ENCODE peak calls at places on chromosomes 2 and 18, in five cellular contexts. N is breast epithelium, P is choroid plexus epithelial cell, U is lower lobe of right lung, D is A673. G is an unnamed sample.

GRCh38 chr2:239984431-239985194 is 40.5 kb downstream of the NDUFA10 start:
- DNase-seq in N (no peak), D (no peak), P (no peak), U (no peak), G (no peak)

GRCh38 chr2:175205523-175205922 is 24.0 kb upstream of the ATP5MC3 start:
- DNase-seq in P (peak), N (no peak), U (no peak), D (no peak), G (no peak)

GRCh38 chr18:12946549-12947354 is 1.1 kb upstream of the SEH1L start:
- DNase-seq in N (peak), D (peak), U (no peak), P (peak), G (peak)

GRCh38 chr2:107430596-107431266 is 396.0 kb upstream of the RGPD4 start:
- DNase-seq in U (no peak), D (no peak), N (no peak), P (peak), G (no peak)

GRCh38 chr18:48919547-48919946 is 31.2 kb downstream of the SMAD7 start:
- DNase-seq in N (no peak), P (no peak), U (no peak), D (no peak), G (no peak)

GRCh38 chr2:200377774-200378336 is 71.4 kb downstream of the SPATS2L start:
- DNase-seq in D (no peak), P (no peak), N (no peak), U (no peak), G (no peak)

GRCh38 chr18:55877321-55877720 is 289.3 kb upstream of the TCF4 start:
- DNase-seq in U (no peak), D (no peak), N (no peak), P (no peak), G (no peak)

GRCh38 chr2:147135401-147135800 is 709.4 kb upstream of the ACVR2A start:
- DNase-seq in U (no peak), N (no peak), D (no peak), P (no peak), G (no peak)

GRCh38 chr2:224157655-224158054 is 118.6 kb upstream of the SERPINE2 start:
- DNase-seq in N (no peak), U (no peak), P (no peak), D (no peak), G (no peak)

GRCh38 chr18:2302628-2303516 is 268.4 kb downstream of the METTL4 start:
- DNase-seq in U (no peak), D (no peak), P (peak), N (no peak), G (peak)

GRCh38 chr18:332007-332406 is 64.2 kb upstream of the THOC1 start:
- DNase-seq in U (peak), D (no peak), N (no peak), P (no peak), G (no peak)

GRCh38 chr18:7485616-7486015 is 81.5 kb upstream of the PTPRM start:
- DNase-seq in P (no peak), U (no peak), N (no peak), D (no peak), G (no peak)

GRCh38 chr2:233912799-233913423 is 4.3 kb upstream of the TRPM8 start:
- DNase-seq in N (no peak), P (peak), D (peak), U (no peak), G (no peak)

GRCh38 chr2:26410764-26411243 is 9.1 kb downstream of the DRC1 start:
- DNase-seq in D (no peak), U (no peak), N (no peak), P (no peak), G (no peak)

GRCh38 chr2:38526195-38526594 is 76.5 kb downstream of the HNRNPLL start:
- DNase-seq in P (peak), D (no peak), U (no peak), N (no peak), G (peak)

GRCh38 chr2:114123925-114124324 is 234.0 kb downstream of the ACTR3 start:
- DNase-seq in P (no peak), U (no peak), N (no peak), D (no peak), G (no peak)

GRCh38 chr18:78788161-78788560 is 191.5 kb upstream of the SALL3 start:
- DNase-seq in U (no peak), P (no peak), N (no peak), D (no peak), G (no peak)

GRCh38 chr18:23812566-23813440 is 123.5 kb downstream of the LAMA3 start:
- DNase-seq in D (peak), N (no peak), U (no peak), P (peak), G (peak)

GRCh38 chr2:19505199-19506136 is 147.0 kb upstream of the OSR1 start:
- DNase-seq in N (no peak), D (no peak), P (peak), U (no peak), G (no peak)

GRCh38 chr2:148720501-148720998 is 76.0 kb downstream of the EPC2 start:
- DNase-seq in N (no peak), D (peak), P (peak), U (peak), G (peak)

GRCh38 chr2:11842324-11842723 is 95.9 kb downstream of the LPIN1 start:
- DNase-seq in D (no peak), N (no peak), U (no peak), P (no peak), G (no peak)

GRCh38 chr2:36486546-36487044 is 111.4 kb downstream of the FEZ2 start:
- DNase-seq in N (no peak), D (peak), P (peak), U (no peak), G (peak)

GRCh38 chr18:13300029-13300428 is 81.5 kb downstream of the LDLRAD4 start:
- DNase-seq in P (no peak), D (no peak), U (no peak), N (no peak), G (no peak)

GRCh38 chr2:231615058-231615671 is 22.5 kb downstream of the TEX44 start:
- DNase-seq in U (no peak), D (no peak), P (peak), N (no peak), G (no peak)

GRCh38 chr2:29628882-29629281 is 292.5 kb downstream of the ALK start:
- DNase-seq in D (peak), N (no peak), U (no peak), P (peak), G (no peak)

GRCh38 chr18:77012120-77012519 is 120.5 kb downstream of the MBP start:
- DNase-seq in U (no peak), N (no peak), D (no peak), P (no peak), G (no peak)

GRCh38 chr18:77015176-77015575 is 117.4 kb downstream of the MBP start:
- DNase-seq in N (no peak), D (no peak), U (no peak), P (peak), G (no peak)

GRCh38 chr18:77014538-77014937 is 118.0 kb downstream of the MBP start:
- DNase-seq in U (no peak), N (no peak), P (peak), D (no peak), G (no peak)

GRCh38 chr18:77012751-77013550 is 119.6 kb downstream of the MBP start:
- DNase-seq in D (no peak), P (no peak), U (no peak), N (no peak), G (no peak)

GRCh38 chr18:77013777-77014525 is 118.6 kb downstream of the MBP start:
- DNase-seq in N (no peak), P (no peak), D (no peak), U (peak), G (no peak)
- H3K4me3 ChIP-seq in N (no peak), P (no peak), D (no peak), U (no peak), G (no peak)

GRCh38 chr2:118834901-118835738 is 12.3 kb downstream of the EN1 start:
- DNase-seq in N (no peak), D (no peak), P (no peak), U (no peak), G (no peak)
- H3K4me3 ChIP-seq in N (peak), D (peak), P (peak), U (peak), G (peak)

GRCh38 chr2:156689945-156690344 is 253.8 kb downstream of the GPD2 start:
- DNase-seq in U (no peak), P (no peak), D (no peak), N (no peak), G (no peak)
- H3K4me3 ChIP-seq in U (no peak), P (no peak), D (no peak), N (no peak), G (no peak)

DNA sequence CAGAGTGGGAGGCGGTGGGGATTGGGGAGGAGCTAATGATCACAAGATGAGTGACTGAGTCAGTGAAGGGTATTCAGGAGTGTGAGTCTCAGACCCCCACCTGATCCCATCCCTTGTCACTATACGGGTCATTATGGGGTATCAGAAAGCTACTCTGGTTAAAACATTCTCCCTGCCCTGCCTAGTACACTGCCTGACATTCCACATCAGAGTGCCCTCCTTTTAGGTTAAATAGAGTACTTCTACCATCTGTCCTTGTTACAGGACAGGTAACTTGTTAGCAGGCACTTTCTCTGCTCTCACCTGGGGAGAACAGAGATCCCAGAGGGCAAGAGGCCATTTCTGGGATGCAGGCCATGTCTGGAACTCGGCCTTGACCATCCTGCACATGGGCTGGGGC is 98.6 kb downstream of the CELF4 start:
- DNase-seq in N (no peak), D (no peak), P (no peak), U (no peak), G (no peak)
- H3K4me3 ChIP-seq in N (no peak), D (no peak), P (no peak), U (no peak), G (no peak)

DNA sequence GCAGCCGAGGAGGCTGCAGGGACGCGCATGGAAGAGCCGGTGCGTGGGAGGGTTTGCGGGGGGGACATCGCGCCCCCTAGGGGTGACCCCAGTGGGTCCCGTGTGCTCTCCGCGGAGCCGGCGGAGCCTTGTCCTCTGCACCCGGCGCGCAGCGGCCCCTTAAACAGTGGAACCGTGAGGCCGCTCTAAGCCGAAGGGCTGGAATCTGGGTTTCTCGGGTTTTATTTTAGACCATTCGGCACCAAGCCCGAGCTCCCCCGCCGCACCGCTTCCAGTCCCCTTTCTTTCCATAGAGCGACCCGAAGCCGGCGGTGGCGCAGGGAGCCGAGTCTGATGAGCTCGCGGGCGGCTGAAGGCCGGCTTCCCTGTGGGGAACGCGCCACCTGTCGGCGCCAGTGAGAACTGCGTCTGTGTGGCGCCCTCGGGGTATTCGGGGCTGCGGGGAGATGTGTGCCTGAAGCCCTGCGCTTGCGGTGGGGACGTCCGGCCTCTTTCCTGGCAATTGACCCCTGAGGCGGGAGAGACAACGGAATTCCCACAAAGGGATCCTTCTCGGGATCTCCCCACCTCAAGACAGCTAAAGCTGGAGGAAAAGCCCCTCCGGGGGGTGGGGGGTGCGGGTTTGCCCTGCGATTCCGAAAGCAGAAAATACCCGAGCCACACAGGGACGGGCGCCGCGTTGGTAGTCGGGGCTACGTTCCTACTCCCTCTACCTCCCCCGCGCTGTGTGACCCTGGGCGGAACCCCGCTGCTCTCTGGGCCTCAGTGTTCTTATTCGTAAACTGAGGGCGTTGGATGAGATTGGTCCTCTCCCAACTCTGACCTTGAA is 8.2 kb upstream of the EN1 start:
- DNase-seq in U (peak), P (peak), N (peak), D (peak), G (peak)
- H3K4me3 ChIP-seq in U (peak), P (peak), N (peak), D (peak), G (peak)